ENCODE peak calls at places on chromosomes 3 and 15, in nine cellular contexts. One of them, this sample, is unnamed.

GRCh38 chr3:161556533-161556932 is 59.9 kb downstream of the OTOL1 start:
- DNase-seq in SW480: no peak
- DNase-seq in activated T-cell treated with anti-CD3 and anti-CD28 coated beads, Interleukin-2, amount 50 U/mL, for 72 hours: no peak
- DNase-seq in astrocyte of the spinal cord: no peak
- DNase-seq in non-pigmented ciliary epithelial cell: no peak
- DNase-seq in mesenchymal stem cell: peak; percentile 65
- DNase-seq in thoracic aorta: no peak
- DNase-seq in stimulated activated CD8-positive, alpha-beta memory T cell treated with anti-CD3 and anti-CD28 coated beads, Interleukin-12 subunit alpha, Interleukin-12 subunit beta, amount 100 ng/mL, for 4 hours: no peak
- DNase-seq in MV-4-11: no peak
- DNase-seq in this sample: no peak

GRCh38 chr3:78754066-78754743 is 1013.6 kb downstream of the ROBO1 start:
- DNase-seq in astrocyte of the spinal cord: peak; percentile 68
- DNase-seq in SW480: no peak
- DNase-seq in thoracic aorta: no peak
- DNase-seq in activated T-cell treated with anti-CD3 and anti-CD28 coated beads, Interleukin-2, amount 50 U/mL, for 72 hours: no peak
- DNase-seq in MV-4-11: no peak
- DNase-seq in mesenchymal stem cell: no peak
- DNase-seq in stimulated activated CD8-positive, alpha-beta memory T cell treated with anti-CD3 and anti-CD28 coated beads, Interleukin-12 subunit alpha, Interleukin-12 subunit beta, amount 100 ng/mL, for 4 hours: no peak
- DNase-seq in non-pigmented ciliary epithelial cell: no peak
- DNase-seq in this sample: no peak

GRCh38 chr3:196203833-196204232 is 7.4 kb downstream of the ZDHHC19 start:
- DNase-seq in activated T-cell treated with anti-CD3 and anti-CD28 coated beads, Interleukin-2, amount 50 U/mL, for 72 hours: no peak
- DNase-seq in thoracic aorta: no peak
- DNase-seq in stimulated activated CD8-positive, alpha-beta memory T cell treated with anti-CD3 and anti-CD28 coated beads, Interleukin-12 subunit alpha, Interleukin-12 subunit beta, amount 100 ng/mL, for 4 hours: no peak
- DNase-seq in non-pigmented ciliary epithelial cell: no peak
- DNase-seq in mesenchymal stem cell: no peak
- DNase-seq in astrocyte of the spinal cord: no peak
- DNase-seq in SW480: no peak
- DNase-seq in MV-4-11: peak; percentile 82
- DNase-seq in this sample: no peak

GRCh38 chr3:184261270-184262165 is at the start of gene CAMK2N2:
- DNase-seq in stimulated activated CD8-positive, alpha-beta memory T cell treated with anti-CD3 and anti-CD28 coated beads, Interleukin-12 subunit alpha, Interleukin-12 subunit beta, amount 100 ng/mL, for 4 hours: peak; percentile 43
- DNase-seq in thoracic aorta: no peak
- DNase-seq in non-pigmented ciliary epithelial cell: no peak
- DNase-seq in astrocyte of the spinal cord: peak; percentile 22
- DNase-seq in SW480: peak; percentile 80
- DNase-seq in mesenchymal stem cell: peak; percentile 60
- DNase-seq in MV-4-11: peak; percentile 34
- DNase-seq in activated T-cell treated with anti-CD3 and anti-CD28 coated beads, Interleukin-2, amount 50 U/mL, for 72 hours: peak; percentile 70
- DNase-seq in this sample: peak; percentile 35

GRCh38 chr15:45943255-45943654 is 308.4 kb downstream of the SQOR start:
- DNase-seq in thoracic aorta: no peak
- DNase-seq in non-pigmented ciliary epithelial cell: no peak
- DNase-seq in MV-4-11: peak; percentile 35
- DNase-seq in mesenchymal stem cell: no peak
- DNase-seq in astrocyte of the spinal cord: no peak
- DNase-seq in activated T-cell treated with anti-CD3 and anti-CD28 coated beads, Interleukin-2, amount 50 U/mL, for 72 hours: no peak
- DNase-seq in SW480: peak; percentile 9
- DNase-seq in stimulated activated CD8-positive, alpha-beta memory T cell treated with anti-CD3 and anti-CD28 coated beads, Interleukin-12 subunit alpha, Interleukin-12 subunit beta, amount 100 ng/mL, for 4 hours: no peak
- DNase-seq in this sample: no peak

GRCh38 chr3:133153382-133153781 is 115.2 kb downstream of the TMEM108 start:
- DNase-seq in SW480: no peak
- DNase-seq in mesenchymal stem cell: no peak
- DNase-seq in activated T-cell treated with anti-CD3 and anti-CD28 coated beads, Interleukin-2, amount 50 U/mL, for 72 hours: no peak
- DNase-seq in astrocyte of the spinal cord: no peak
- DNase-seq in MV-4-11: no peak
- DNase-seq in non-pigmented ciliary epithelial cell: no peak
- DNase-seq in thoracic aorta: no peak
- DNase-seq in stimulated activated CD8-positive, alpha-beta memory T cell treated with anti-CD3 and anti-CD28 coated beads, Interleukin-12 subunit alpha, Interleukin-12 subunit beta, amount 100 ng/mL, for 4 hours: no peak
- DNase-seq in this sample: no peak

GRCh38 chr15:89662893-89663673 is 7.8 kb upstream of the KIF7 start:
- DNase-seq in astrocyte of the spinal cord: peak; percentile 90
- DNase-seq in activated T-cell treated with anti-CD3 and anti-CD28 coated beads, Interleukin-2, amount 50 U/mL, for 72 hours: no peak
- DNase-seq in mesenchymal stem cell: peak; percentile 87
- DNase-seq in MV-4-11: no peak
- DNase-seq in thoracic aorta: peak; percentile 51
- DNase-seq in non-pigmented ciliary epithelial cell: peak; percentile 68
- DNase-seq in SW480: peak; percentile 75
- DNase-seq in stimulated activated CD8-positive, alpha-beta memory T cell treated with anti-CD3 and anti-CD28 coated beads, Interleukin-12 subunit alpha, Interleukin-12 subunit beta, amount 100 ng/mL, for 4 hours: no peak
- DNase-seq in this sample: peak; percentile 79

GRCh38 chr15:49060710-49061483 is 14.7 kb upstream of the SECISBP2L start:
- DNase-seq in thoracic aorta: no peak
- DNase-seq in non-pigmented ciliary epithelial cell: no peak
- DNase-seq in activated T-cell treated with anti-CD3 and anti-CD28 coated beads, Interleukin-2, amount 50 U/mL, for 72 hours: no peak
- DNase-seq in SW480: no peak
- DNase-seq in astrocyte of the spinal cord: peak; percentile 34
- DNase-seq in mesenchymal stem cell: peak; percentile 42
- DNase-seq in MV-4-11: peak; percentile 25
- DNase-seq in stimulated activated CD8-positive, alpha-beta memory T cell treated with anti-CD3 and anti-CD28 coated beads, Interleukin-12 subunit alpha, Interleukin-12 subunit beta, amount 100 ng/mL, for 4 hours: no peak
- DNase-seq in this sample: peak; percentile 44

GRCh38 chr15:100928632-100929280 is 9.6 kb downstream of the LRRK1 start:
- DNase-seq in SW480: no peak
- DNase-seq in non-pigmented ciliary epithelial cell: no peak
- DNase-seq in astrocyte of the spinal cord: no peak
- DNase-seq in stimulated activated CD8-positive, alpha-beta memory T cell treated with anti-CD3 and anti-CD28 coated beads, Interleukin-12 subunit alpha, Interleukin-12 subunit beta, amount 100 ng/mL, for 4 hours: no peak
- DNase-seq in activated T-cell treated with anti-CD3 and anti-CD28 coated beads, Interleukin-2, amount 50 U/mL, for 72 hours: no peak
- DNase-seq in mesenchymal stem cell: no peak
- DNase-seq in thoracic aorta: no peak
- DNase-seq in MV-4-11: no peak
- DNase-seq in this sample: no peak

GRCh38 chr3:51711352-51712019 is 4.6 kb downstream of the GRM2 start:
- DNase-seq in astrocyte of the spinal cord: no peak
- DNase-seq in thoracic aorta: no peak
- DNase-seq in mesenchymal stem cell: no peak
- DNase-seq in activated T-cell treated with anti-CD3 and anti-CD28 coated beads, Interleukin-2, amount 50 U/mL, for 72 hours: no peak
- DNase-seq in SW480: no peak
- DNase-seq in MV-4-11: no peak
- DNase-seq in stimulated activated CD8-positive, alpha-beta memory T cell treated with anti-CD3 and anti-CD28 coated beads, Interleukin-12 subunit alpha, Interleukin-12 subunit beta, amount 100 ng/mL, for 4 hours: no peak
- DNase-seq in non-pigmented ciliary epithelial cell: no peak
- DNase-seq in this sample: no peak

GRCh38 chr3:150787741-150788370 is 24.9 kb upstream of the SIAH2 start:
- DNase-seq in MV-4-11: peak; percentile 47
- DNase-seq in stimulated activated CD8-positive, alpha-beta memory T cell treated with anti-CD3 and anti-CD28 coated beads, Interleukin-12 subunit alpha, Interleukin-12 subunit beta, amount 100 ng/mL, for 4 hours: peak; percentile 51
- DNase-seq in mesenchymal stem cell: peak; percentile 68
- DNase-seq in astrocyte of the spinal cord: peak; percentile 72
- DNase-seq in thoracic aorta: peak; percentile 43
- DNase-seq in activated T-cell treated with anti-CD3 and anti-CD28 coated beads, Interleukin-2, amount 50 U/mL, for 72 hours: peak; percentile 88
- DNase-seq in SW480: peak; percentile 75
- DNase-seq in non-pigmented ciliary epithelial cell: no peak
- DNase-seq in this sample: peak; percentile 84

GRCh38 chr3:126349071-126349470 is 8.1 kb downstream of the KLF15 start:
- DNase-seq in activated T-cell treated with anti-CD3 and anti-CD28 coated beads, Interleukin-2, amount 50 U/mL, for 72 hours: no peak
- DNase-seq in astrocyte of the spinal cord: no peak
- DNase-seq in non-pigmented ciliary epithelial cell: no peak
- DNase-seq in SW480: no peak
- DNase-seq in thoracic aorta: no peak
- DNase-seq in MV-4-11: no peak
- DNase-seq in mesenchymal stem cell: no peak
- DNase-seq in stimulated activated CD8-positive, alpha-beta memory T cell treated with anti-CD3 and anti-CD28 coated beads, Interleukin-12 subunit alpha, Interleukin-12 subunit beta, amount 100 ng/mL, for 4 hours: no peak
- DNase-seq in this sample: no peak

GRCh38 chr3:60588806-60589205 is 662.4 kb downstream of the FHIT start:
- DNase-seq in activated T-cell treated with anti-CD3 and anti-CD28 coated beads, Interleukin-2, amount 50 U/mL, for 72 hours: no peak
- DNase-seq in astrocyte of the spinal cord: peak; percentile 61
- DNase-seq in MV-4-11: no peak
- DNase-seq in SW480: no peak
- DNase-seq in thoracic aorta: no peak
- DNase-seq in non-pigmented ciliary epithelial cell: no peak
- DNase-seq in mesenchymal stem cell: no peak
- DNase-seq in stimulated activated CD8-positive, alpha-beta memory T cell treated with anti-CD3 and anti-CD28 coated beads, Interleukin-12 subunit alpha, Interleukin-12 subunit beta, amount 100 ng/mL, for 4 hours: no peak
- DNase-seq in this sample: no peak

GRCh38 chr3:154933581-154933980 is 146.5 kb upstream of the MME start:
- DNase-seq in non-pigmented ciliary epithelial cell: no peak
- DNase-seq in stimulated activated CD8-positive, alpha-beta memory T cell treated with anti-CD3 and anti-CD28 coated beads, Interleukin-12 subunit alpha, Interleukin-12 subunit beta, amount 100 ng/mL, for 4 hours: no peak
- DNase-seq in MV-4-11: no peak
- DNase-seq in activated T-cell treated with anti-CD3 and anti-CD28 coated beads, Interleukin-2, amount 50 U/mL, for 72 hours: no peak
- DNase-seq in astrocyte of the spinal cord: no peak
- DNase-seq in thoracic aorta: no peak
- DNase-seq in mesenchymal stem cell: no peak
- DNase-seq in SW480: no peak
- DNase-seq in this sample: no peak

GRCh38 chr3:47780727-47781325 is 867 bp downstream of the SMARCC1 start:
- DNase-seq in thoracic aorta: no peak
- DNase-seq in MV-4-11: no peak
- DNase-seq in astrocyte of the spinal cord: peak; percentile 56
- DNase-seq in SW480: no peak
- DNase-seq in non-pigmented ciliary epithelial cell: no peak
- DNase-seq in activated T-cell treated with anti-CD3 and anti-CD28 coated beads, Interleukin-2, amount 50 U/mL, for 72 hours: no peak
- DNase-seq in mesenchymal stem cell: peak; percentile 64
- DNase-seq in stimulated activated CD8-positive, alpha-beta memory T cell treated with anti-CD3 and anti-CD28 coated beads, Interleukin-12 subunit alpha, Interleukin-12 subunit beta, amount 100 ng/mL, for 4 hours: no peak
- DNase-seq in this sample: peak; percentile 51

GRCh38 chr15:93413745-93414144 is 324.7 kb upstream of the RGMA start:
- DNase-seq in mesenchymal stem cell: no peak
- DNase-seq in MV-4-11: peak; percentile 43
- DNase-seq in stimulated activated CD8-positive, alpha-beta memory T cell treated with anti-CD3 and anti-CD28 coated beads, Interleukin-12 subunit alpha, Interleukin-12 subunit beta, amount 100 ng/mL, for 4 hours: no peak
- DNase-seq in thoracic aorta: no peak
- DNase-seq in astrocyte of the spinal cord: no peak
- DNase-seq in SW480: no peak
- DNase-seq in non-pigmented ciliary epithelial cell: no peak
- DNase-seq in activated T-cell treated with anti-CD3 and anti-CD28 coated beads, Interleukin-2, amount 50 U/mL, for 72 hours: no peak
- DNase-seq in this sample: no peak

GRCh38 chr3:149599236-149599635 is 58.6 kb downstream of the WWTR1 start:
- DNase-seq in mesenchymal stem cell: no peak
- DNase-seq in MV-4-11: no peak
- DNase-seq in SW480: no peak
- DNase-seq in activated T-cell treated with anti-CD3 and anti-CD28 coated beads, Interleukin-2, amount 50 U/mL, for 72 hours: no peak
- DNase-seq in astrocyte of the spinal cord: peak; percentile 93
- DNase-seq in stimulated activated CD8-positive, alpha-beta memory T cell treated with anti-CD3 and anti-CD28 coated beads, Interleukin-12 subunit alpha, Interleukin-12 subunit beta, amount 100 ng/mL, for 4 hours: no peak
- DNase-seq in thoracic aorta: peak; percentile 41
- DNase-seq in non-pigmented ciliary epithelial cell: no peak
- DNase-seq in this sample: peak; percentile 87

GRCh38 chr15:67707520-67708283 is 117.6 kb upstream of the SKOR1 start:
- DNase-seq in mesenchymal stem cell: no peak
- DNase-seq in astrocyte of the spinal cord: no peak
- DNase-seq in thoracic aorta: no peak
- DNase-seq in stimulated activated CD8-positive, alpha-beta memory T cell treated with anti-CD3 and anti-CD28 coated beads, Interleukin-12 subunit alpha, Interleukin-12 subunit beta, amount 100 ng/mL, for 4 hours: no peak
- DNase-seq in SW480: no peak
- DNase-seq in non-pigmented ciliary epithelial cell: no peak
- DNase-seq in activated T-cell treated with anti-CD3 and anti-CD28 coated beads, Interleukin-2, amount 50 U/mL, for 72 hours: no peak
- DNase-seq in MV-4-11: no peak
- DNase-seq in this sample: peak; percentile 2

This sample was measured in dermis blood vessel endothelial cell.